ENCODE peak calls at places on chromosomes 13 and 19, in nine cellular contexts. K is uterus, B is tibial artery, N is omental fat pad, V is vagina, T is A549, H is fibroblast of lung, X is MCF 10A, F is GM13977. A is an unnamed sample.
A peak's percentile ranks its signal among the peaks of the same experiment; 100 is the strongest.

GRCh38 chr13:20435616-20436368 is 89.9 kb downstream of the CRYL1 start:
- DNase-seq in K (no peak), B (no peak), N (no peak), V (no peak), T (no peak), H (no peak), X (no peak), F (no peak), A (no peak)

GRCh38 chr19:10551698-10552301 is 8.1 kb downstream of the ATG4D start:
- DNase-seq in K (no peak), B (no peak), N (no peak), V (no peak), T (no peak), H (no peak), X (peak; percentile 72), F (peak; percentile 30), A (peak; percentile 41)

GRCh38 chr13:77810430-77810829 is 108.2 kb downstream of the EDNRB start:
- DNase-seq in K (no peak), B (no peak), N (no peak), V (no peak), T (peak; percentile 2), H (peak; percentile 12), X (peak; percentile 59), F (peak; percentile 15), A (peak; percentile 23)

GRCh38 chr19:49847731-49848696 is 2.9 kb upstream of the PTOV1 start:
- DNase-seq in K (no peak), B (no peak), N (no peak), V (no peak), T (no peak), H (peak; percentile 93), X (peak; percentile 92), F (no peak), A (peak; percentile 82)

GRCh38 chr19:19653597-19654147 is 9.8 kb downstream of the ATP13A1 start:
- DNase-seq in K (no peak), B (no peak), N (no peak), V (no peak), T (no peak), H (no peak), X (no peak), F (no peak), A (no peak)

GRCh38 chr19:38303517-38304351 is at the start of gene C19orf33:
- DNase-seq in K (no peak), B (no peak), N (no peak), V (no peak), T (peak; percentile 100), H (peak; percentile 44), X (peak; percentile 93), F (no peak), A (no peak)

GRCh38 chr13:49625392-49626137 is 2.7 kb upstream of the ARL11 start:
- DNase-seq in K (no peak), B (peak; percentile 31), N (no peak), V (no peak), T (no peak), H (no peak), X (peak; percentile 9), F (no peak), A (no peak)

GRCh38 chr13:109363431-109363830 is 423.0 kb downstream of the IRS2 start:
- DNase-seq in K (no peak), B (no peak), N (no peak), V (no peak), T (no peak), H (no peak), X (no peak), F (no peak), A (no peak)

GRCh38 chr13:30339721-30340366 is 32.5 kb upstream of the KATNAL1 start:
- DNase-seq in K (peak; percentile 60), B (no peak), N (no peak), V (no peak), T (no peak), H (peak; percentile 38), X (no peak), F (no peak), A (peak; percentile 42)

GRCh38 chr19:33456076-33456844 is 65.3 kb downstream of the PEPD start:
- DNase-seq in K (no peak), B (no peak), N (no peak), V (no peak), T (no peak), H (no peak), X (no peak), F (no peak), A (no peak)

GRCh38 chr13:40813662-40814454 is 24.4 kb downstream of the SLC25A15 start:
- DNase-seq in K (no peak), B (no peak), N (no peak), V (no peak), T (no peak), H (peak; percentile 12), X (peak; percentile 22), F (peak; percentile 62), A (no peak)
- TF ChIP-seq CTCF in K (no peak), B (no peak), N (no peak), V (no peak), T (no peak), H (peak; percentile 34), X (peak; percentile 33), F (peak; percentile 59), A (peak; percentile 61)

GRCh38 chr13:36858285-36858684 is 39.3 kb downstream of the RFXAP start:
- DNase-seq in K (no peak), B (no peak), N (no peak), V (no peak), T (peak; percentile 7), H (peak; percentile 45), X (peak; percentile 70), F (peak; percentile 28), A (peak; percentile 64)
- TF ChIP-seq CTCF in K (peak; percentile 24), B (peak; percentile 34), N (peak; percentile 23), V (peak; percentile 12), T (peak; percentile 48), H (peak; percentile 60), X (peak; percentile 39), F (peak; percentile 45), A (peak; percentile 69)

DNA sequence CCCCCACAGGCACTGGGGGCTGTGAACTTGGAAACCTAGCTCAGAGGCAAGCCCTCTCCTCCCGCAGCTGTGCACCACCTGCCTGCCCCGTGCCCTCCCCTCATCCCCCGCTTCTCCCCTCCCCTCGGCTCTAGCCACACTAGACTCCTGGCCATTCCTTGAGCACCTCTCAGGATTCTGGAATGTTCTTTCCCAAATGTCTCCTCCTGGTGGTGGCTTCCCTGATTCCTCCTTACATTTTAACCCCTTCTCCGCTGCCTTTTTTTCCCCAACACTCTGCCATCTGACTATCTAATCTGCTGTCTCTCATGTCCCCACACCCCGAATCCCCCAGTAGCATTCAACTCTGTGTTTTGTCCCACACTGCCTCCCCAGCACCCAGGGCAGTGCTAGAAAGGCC is 6.7 kb downstream of the NANOS3 start:
- DNase-seq in K (no peak), B (no peak), N (no peak), V (no peak), T (no peak), H (no peak), X (no peak), F (no peak), A (no peak)
- TF ChIP-seq CTCF in K (no peak), B (no peak), N (no peak), V (no peak), T (no peak), H (no peak), X (no peak), F (no peak), A (peak; percentile 39)

GRCh38 chr19:1173845-1174809 is at the start of gene SBNO2:
- DNase-seq in K (peak; percentile 95), B (peak; percentile 84), N (peak; percentile 83), V (no peak), T (peak; percentile 64), H (peak; percentile 75), X (peak; percentile 87), F (peak; percentile 100), A (peak; percentile 82)

GRCh38 chr19:1175020-1175419 is 952 bp upstream of the SBNO2 start:
- DNase-seq in K (no peak), B (no peak), N (no peak), V (no peak), T (no peak), H (no peak), X (no peak), F (peak; percentile 76), A (no peak)

GRCh38 chr19:1173160-1173844 is 766 bp downstream of the SBNO2 start:
- DNase-seq in K (peak; percentile 39), B (no peak), N (no peak), V (no peak), T (no peak), H (no peak), X (no peak), F (no peak), A (no peak)

GRCh38 chr19:1181606-1182005 is 7.5 kb upstream of the SBNO2 start:
- DNase-seq in K (no peak), B (no peak), N (no peak), V (no peak), T (no peak), H (no peak), X (no peak), F (no peak), A (no peak)

DNA sequence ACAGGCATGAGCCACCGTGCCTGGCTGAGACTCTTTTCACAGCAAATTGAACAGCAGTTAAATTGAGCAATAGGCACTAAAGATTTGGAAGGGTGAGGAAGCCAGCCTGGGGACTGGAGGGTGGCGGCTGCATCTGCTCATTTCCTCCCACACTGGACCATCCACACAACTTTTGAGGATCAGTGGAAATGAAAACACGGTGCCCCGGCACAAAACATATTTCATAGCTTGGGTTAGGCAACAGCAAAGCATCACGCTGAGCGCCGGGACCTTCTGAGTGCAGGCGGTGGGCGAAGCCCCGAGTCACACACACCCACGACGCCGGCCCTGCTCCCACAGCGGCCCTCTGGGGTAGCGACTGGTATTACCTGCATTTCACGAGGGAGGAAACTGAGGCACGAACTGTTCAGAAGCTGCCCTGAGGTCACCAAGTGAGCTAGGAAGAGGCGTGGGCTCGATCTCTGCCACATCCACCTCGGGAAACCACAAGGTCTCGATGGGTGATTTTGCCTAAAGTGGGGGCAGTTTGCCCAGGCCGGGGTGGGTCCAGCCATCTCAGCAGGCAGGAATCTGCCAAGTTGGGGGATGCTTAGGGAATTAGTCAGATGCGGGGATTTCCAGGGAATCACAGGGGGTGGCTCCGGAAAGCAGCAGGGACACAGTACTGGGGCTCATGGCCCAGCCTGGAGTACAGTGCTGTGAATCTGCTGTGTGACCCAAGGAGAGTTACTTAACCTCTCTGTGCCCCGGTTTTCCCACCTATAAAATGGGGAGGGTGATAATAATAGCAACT is 3.5 kb upstream of the SBNO2 start:
- DNase-seq in K (peak; percentile 41), B (peak; percentile 68), N (no peak), V (no peak), T (peak; percentile 70), H (peak; percentile 97), X (peak; percentile 99), F (no peak), A (peak; percentile 98)
- TF ChIP-seq CTCF in K (no peak), B (peak; percentile 25), N (no peak), V (peak; percentile 33), T (no peak), H (peak; percentile 21), X (peak; percentile 26), F (no peak), A (peak; percentile 48)

A was measured in AG10803.